ENCODE peak calls at places on chromosome X, in ten cellular contexts. E is progenitor cell of endocrine pancreas; Y is BJ; G is nephron progenitor cell; N is ovary; M is GM12865; L is activated CD8-positive, alpha-beta T cell treated with anti-CD3 and anti-CD28 coated beads for 36 hours; S is AG04450; I is sigmoid colon; O is body of pancreas. P is an unnamed sample.
A peak's percentile ranks its signal among the peaks of the same experiment; 100 is the strongest.

GRCh38 chrX:47900833-47901232 is 64.1 kb downstream of the ZNF81 start:
- DNase-seq in E (no peak), Y (no peak), G (no peak), N (no peak), M (no peak), L (no peak), S (no peak), I (no peak), O (no peak), P (no peak)

GRCh38 chrX:13927175-13927574 is 102.5 kb downstream of the GEMIN8 start:
- DNase-seq in E (no peak), Y (no peak), G (no peak), N (no peak), M (no peak), L (no peak), S (no peak), I (no peak), O (no peak), P (no peak)

GRCh38 chrX:140057001-140057411 is 91.7 kb upstream of the CXorf66 start:
- DNase-seq in E (peak; percentile 79), Y (no peak), G (peak; percentile 88), N (peak; percentile 56), M (peak; percentile 76), L (peak; percentile 65), S (peak; percentile 29), I (peak; percentile 80), O (peak; percentile 74), P (peak; percentile 72)

GRCh38 chrX:150366951-150367545 is 3.9 kb downstream of the MAMLD1 start:
- DNase-seq in E (no peak), Y (no peak), G (no peak), N (peak; percentile 37), M (no peak), L (peak; percentile 20), S (no peak), I (no peak), O (no peak), P (no peak)

GRCh38 chrX:73850124-73851013 is 287.4 kb downstream of the CHIC1 start:
- DNase-seq in E (no peak), Y (no peak), G (no peak), N (peak; percentile 58), M (peak; percentile 20), L (peak; percentile 2), S (no peak), I (peak; percentile 75), O (peak; percentile 62), P (peak; percentile 7)

GRCh38 chrX:65697173-65697572 is 29.7 kb downstream of the MSN start:
- DNase-seq in E (no peak), Y (no peak), G (no peak), N (no peak), M (no peak), L (no peak), S (no peak), I (no peak), O (no peak), P (no peak)

GRCh38 chrX:53714580-53715335 is 28.2 kb upstream of the HUWE1 start:
- DNase-seq in E (no peak), Y (no peak), G (no peak), N (no peak), M (peak; percentile 89), L (peak; percentile 79), S (no peak), I (no peak), O (peak; percentile 30), P (no peak)

GRCh38 chrX:10111364-10112148 is 45.2 kb upstream of the CLCN4 start:
- DNase-seq in E (no peak), Y (no peak), G (no peak), N (peak; percentile 77), M (peak; percentile 89), L (peak; percentile 78), S (no peak), I (peak; percentile 75), O (no peak), P (no peak)

GRCh38 chrX:45309096-45309495 is 108.4 kb upstream of the DIPK2B start:
- DNase-seq in E (no peak), Y (no peak), G (no peak), N (no peak), M (no peak), L (no peak), S (no peak), I (no peak), O (no peak), P (no peak)

GRCh38 chrX:103585421-103586313 is at the start of gene TCEAL4:
- DNase-seq in E (peak; percentile 36), Y (no peak), G (peak; percentile 64), N (peak; percentile 74), M (peak; percentile 49), L (peak; percentile 66), S (no peak), I (peak; percentile 85), O (peak; percentile 64), P (peak; percentile 38)

GRCh38 chrX:1239681-1240142 is 27.3 kb upstream of the CRLF2 start:
- DNase-seq in E (no peak), Y (no peak), G (no peak), N (peak; percentile 21), M (peak; percentile 81), L (peak; percentile 63), S (no peak), I (peak; percentile 84), O (peak; percentile 15), P (no peak)

GRCh38 chrX:69968956-69969355 is 80.8 kb downstream of the AWAT2 start:
- DNase-seq in E (no peak), Y (no peak), G (no peak), N (no peak), M (no peak), L (no peak), S (no peak), I (no peak), O (no peak), P (no peak)

GRCh38 chrX:124086411-124086810 is 124.9 kb downstream of the STAG2 start:
- DNase-seq in E (no peak), Y (no peak), G (no peak), N (no peak), M (no peak), L (peak; percentile 52), S (no peak), I (no peak), O (no peak), P (no peak)

GRCh38 chrX:104307341-104307740 is 52.6 kb upstream of the ESX1 start:
- DNase-seq in E (no peak), Y (no peak), G (no peak), N (no peak), M (no peak), L (no peak), S (no peak), I (no peak), O (no peak), P (no peak)

GRCh38 chrX:119809185-119809666 is 17.8 kb upstream of the RPL39 start:
- DNase-seq in E (no peak), Y (no peak), G (no peak), N (no peak), M (no peak), L (no peak), S (no peak), I (no peak), O (no peak), P (no peak)

GRCh38 chrX:49079489-49080428 is at the start of gene WDR45:
- DNase-seq in E (no peak), Y (no peak), G (peak; percentile 58), N (peak; percentile 82), M (peak; percentile 80), L (peak; percentile 82), S (no peak), I (peak; percentile 88), O (peak; percentile 72), P (peak; percentile 59)

GRCh38 chrX:150226223-150226965 is 136.7 kb upstream of the MAMLD1 start:
- DNase-seq in E (no peak), Y (no peak), G (no peak), N (no peak), M (no peak), L (no peak), S (no peak), I (peak; percentile 49), O (no peak), P (no peak)

GRCh38 chrX:43968347-43968746 is 4.8 kb downstream of the NDP start:
- DNase-seq in E (no peak), Y (no peak), G (no peak), N (no peak), M (no peak), L (no peak), S (no peak), I (no peak), O (no peak), P (no peak)

GRCh38 chrX:6371353-6371752 is 142.7 kb upstream of the NLGN4X start:
- DNase-seq in E (no peak), Y (no peak), G (no peak), N (no peak), M (no peak), L (no peak), S (no peak), I (no peak), O (no peak), P (no peak)
- TF ChIP-seq CTCF in E (no peak), Y (no peak), G (no peak), N (no peak), M (no peak), L (no peak), S (no peak), I (no peak), O (no peak), P (no peak)

GRCh38 chrX:51395807-51396728 is 63.4 kb downstream of the NUDT10 start:
- DNase-seq in E (no peak), Y (no peak), G (no peak), N (peak; percentile 40), M (peak; percentile 1), L (peak; percentile 72), S (no peak), I (peak; percentile 62), O (peak; percentile 41), P (peak; percentile 58)
- TF ChIP-seq CTCF in E (peak; percentile 6), Y (no peak), G (no peak), N (no peak), M (no peak), L (peak; percentile 65), S (no peak), I (no peak), O (peak; percentile 48), P (no peak)

DNA sequence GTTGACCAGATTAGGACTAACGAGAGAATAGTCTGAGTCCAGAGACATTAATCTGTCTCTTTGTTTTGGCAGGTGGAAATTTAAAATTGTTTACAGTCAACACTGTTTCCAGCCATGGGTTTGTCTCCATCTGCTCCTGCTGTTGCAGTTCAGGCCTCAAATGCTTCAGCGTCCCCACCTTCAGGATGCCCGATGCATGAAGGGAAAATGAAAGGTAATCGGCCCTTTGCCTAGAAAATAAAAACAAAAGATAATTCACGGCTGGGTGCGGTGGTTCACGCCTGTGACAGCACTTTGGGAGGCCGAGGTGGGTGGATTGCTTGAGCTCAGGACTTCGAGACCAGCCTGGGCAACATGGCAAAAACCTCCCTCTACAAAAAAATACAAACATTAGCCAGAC is 815 bp downstream of the HCCS start:
- DNase-seq in E (no peak), Y (no peak), G (no peak), N (no peak), M (no peak), L (peak; percentile 2), S (no peak), I (no peak), O (no peak), P (no peak)
- TF ChIP-seq CTCF in E (no peak), Y (no peak), G (no peak), N (no peak), M (no peak), L (no peak), S (no peak), I (no peak), O (no peak), P (no peak)

GRCh38 chrX:114712466-114712865 is 128.6 kb downstream of the HTR2C start:
- DNase-seq in E (no peak), Y (no peak), G (no peak), N (no peak), M (no peak), L (no peak), S (no peak), I (no peak), O (no peak), P (no peak)

GRCh38 chrX:114717921-114718320 is 134.0 kb downstream of the HTR2C start:
- DNase-seq in E (peak; percentile 17), Y (no peak), G (peak; percentile 66), N (no peak), M (no peak), L (peak; percentile 1), S (no peak), I (no peak), O (no peak), P (no peak)
- TF ChIP-seq CTCF in E (peak; percentile 81), Y (no peak), G (peak; percentile 69), N (no peak), M (no peak), L (no peak), S (no peak), I (no peak), O (no peak), P (no peak)